ENCODE peak calls at places on chromosomes 3 and 15, in five cellular contexts. F is nephron progenitor cell, N is MCF 10A, D is body of pancreas, O is GM12865. U is an unnamed sample.

GRCh38 chr3:70556056-70556455 is 243.6 kb upstream of the MDFIC2 start:
- DNase-seq in D (no peak), F (no peak), N (no peak), O (no peak), U (no peak)

GRCh38 chr15:90949979-90950675 is 4.6 kb upstream of the RCCD1 start:
- DNase-seq in O (no peak), D (no peak), N (no peak), F (no peak), U (no peak)

GRCh38 chr3:71176366-71176765 is 407.2 kb downstream of the FOXP1 start:
- DNase-seq in D (no peak), F (no peak), N (no peak), O (no peak), U (no peak)

GRCh38 chr3:24270204-24270671 is 224.4 kb downstream of the THRB start:
- DNase-seq in D (no peak), F (peak; percentile 20), O (no peak), N (no peak), U (no peak)

GRCh38 chr15:80042568-80042967 is 16.9 kb upstream of the ZFAND6 start:
- DNase-seq in D (no peak), F (no peak), N (no peak), O (no peak), U (no peak)

GRCh38 chr3:62332771-62333381 is 40.5 kb downstream of the FEZF2 start:
- DNase-seq in F (peak; percentile 5), D (peak; percentile 6), N (peak; percentile 30), O (peak; percentile 14), U (no peak)

GRCh38 chr3:107894998-107895397 is 195.8 kb downstream of the CD47 start:
- DNase-seq in O (peak; percentile 8), D (no peak), N (no peak), F (no peak), U (no peak)

GRCh38 chr15:63292771-63293170 is 15.4 kb downstream of the APH1B start:
- DNase-seq in O (peak; percentile 41), D (no peak), F (no peak), N (no peak), U (no peak)

GRCh38 chr15:67183443-67184169 is 70.9 kb downstream of the AAGAB start:
- DNase-seq in F (no peak), N (no peak), O (no peak), D (no peak), U (no peak)

GRCh38 chr3:49098910-49099630 is 5.2 kb upstream of the QRICH1 start:
- DNase-seq in O (no peak), F (no peak), D (no peak), N (no peak), U (no peak)

GRCh38 chr15:43104426-43104825 is 1.4 kb downstream of the UBR1 start:
- DNase-seq in N (peak; percentile 31), D (no peak), O (no peak), F (no peak), U (no peak)

GRCh38 chr3:40996827-40997710 is 202.2 kb upstream of the CTNNB1 start:
- DNase-seq in D (no peak), F (no peak), N (no peak), O (no peak), U (no peak)

GRCh38 chr3:143822374-143822773 is 25.9 kb downstream of the SLC9A9 start:
- DNase-seq in F (no peak), O (no peak), D (no peak), N (no peak), U (no peak)

GRCh38 chr3:123637131-123637530 is 52.3 kb upstream of the HACD2 start:
- DNase-seq in O (no peak), D (no peak), N (no peak), F (no peak), U (no peak)

GRCh38 chr3:140056047-140056446 is 121.1 kb downstream of the CLSTN2 start:
- DNase-seq in F (no peak), O (no peak), N (no peak), D (no peak), U (no peak)

GRCh38 chr3:134214239-134214638 is 36.4 kb downstream of the RYK start:
- DNase-seq in N (no peak), O (peak; percentile 31), F (no peak), D (no peak), U (no peak)

GRCh38 chr3:169509359-169509758 is 154.2 kb downstream of the MECOM start:
- DNase-seq in F (no peak), N (no peak), O (peak; percentile 54), D (no peak), U (no peak)

GRCh38 chr3:106577241-106577640 is 708.4 kb upstream of the CBLB start:
- DNase-seq in O (no peak), N (no peak), F (no peak), D (no peak), U (no peak)

GRCh38 chr3:151305081-151305777 is 11.4 kb downstream of the GPR87 start:
- DNase-seq in F (no peak), N (peak; percentile 98), D (peak; percentile 38), O (no peak), U (peak; percentile 61)

GRCh38 chr3:78941587-78941986 is 826.2 kb downstream of the ROBO1 start:
- DNase-seq in D (no peak), O (peak; percentile 63), F (no peak), N (peak; percentile 70), U (no peak)

GRCh38 chr15:63805993-63806980 is 27.5 kb downstream of the HERC1 start:
- DNase-seq in D (no peak), N (no peak), F (no peak), O (no peak), U (no peak)

GRCh38 chr15:88246666-88247446 is 9.7 kb downstream of the NTRK3 start:
- DNase-seq in N (peak; percentile 62), D (peak; percentile 71), F (peak; percentile 87), O (peak; percentile 72), U (peak; percentile 74)

GRCh38 chr3:78101363-78101762 is 1061.5 kb downstream of the ROBO2 start:
- DNase-seq in N (no peak), F (no peak), D (no peak), O (no peak), U (no peak)

GRCh38 chr3:113265281-113265680 is 53.9 kb downstream of the BOC start:
- DNase-seq in O (no peak), N (no peak), D (no peak), F (no peak), U (no peak)

GRCh38 chr3:42572278-42572677 is 9.5 kb downstream of the SEC22C start:
- DNase-seq in F (peak; percentile 36), O (peak; percentile 45), N (peak; percentile 67), D (peak; percentile 25), U (no peak)

GRCh38 chr3:126827121-126827520 is 123.1 kb downstream of the CHCHD6 start:
- DNase-seq in F (no peak), D (peak; percentile 19), O (no peak), N (peak; percentile 53), U (no peak)

GRCh38 chr3:69116897-69117296 is 5.5 kb downstream of the LMOD3 start:
- DNase-seq in N (no peak), F (no peak), D (peak; percentile 73), O (no peak), U (peak; percentile 47)

GRCh38 chr15:44596511-44597010 is 59.6 kb downstream of the EIF3J start:
- DNase-seq in F (no peak), D (no peak), O (peak; percentile 12), N (no peak), U (no peak)

GRCh38 chr3:98563661-98564281 is 29.6 kb downstream of the CPOX start:
- DNase-seq in F (no peak), N (peak; percentile 56), O (peak; percentile 91), D (no peak), U (no peak)

GRCh38 chr3:6734395-6734746 is 126.5 kb upstream of the GRM7 start:
- DNase-seq in O (no peak), F (no peak), N (no peak), D (no peak), U (no peak)

GRCh38 chr3:64666171-64666581 is 21.6 kb downstream of the ADAMTS9 start:
- DNase-seq in N (peak; percentile 21), F (no peak), O (no peak), D (peak; percentile 28), U (no peak)

GRCh38 chr15:31867536-31868442 is 162.5 kb upstream of the CHRNA7 start:
- DNase-seq in F (peak; percentile 79), O (peak; percentile 77), N (peak; percentile 65), D (peak; percentile 62), U (peak; percentile 63)

U was measured in stomach.